ENCODE peak calls at places on chromosomes 7 and 10, in five cellular contexts. One of them, this sample, is unnamed.

GRCh38 chr7:158648787-158649186 is 55.8 kb downstream of the NCAPG2 start:
- DNase-seq in omental fat pad: no peak
- DNase-seq in GM12892: no peak
- DNase-seq in AG08396: no peak
- DNase-seq in astrocyte of the spinal cord: no peak
- DNase-seq in this sample: peak

GRCh38 chr10:56181607-56182006 is 179.5 kb downstream of the ZWINT start:
- DNase-seq in omental fat pad: no peak
- DNase-seq in GM12892: no peak
- DNase-seq in AG08396: no peak
- DNase-seq in astrocyte of the spinal cord: no peak
- DNase-seq in this sample: no peak

GRCh38 chr7:132404261-132404660 is 172.0 kb downstream of the PLXNA4 start:
- DNase-seq in omental fat pad: no peak
- DNase-seq in GM12892: no peak
- DNase-seq in AG08396: no peak
- DNase-seq in astrocyte of the spinal cord: no peak
- DNase-seq in this sample: no peak

GRCh38 chr7:65960351-65961074 is 21.5 kb downstream of the GUSB start:
- DNase-seq in omental fat pad: no peak
- DNase-seq in GM12892: no peak
- DNase-seq in AG08396: no peak
- DNase-seq in astrocyte of the spinal cord: no peak
- DNase-seq in this sample: no peak

GRCh38 chr7:98321301-98321700 is 39.8 kb downstream of the BRI3 start:
- DNase-seq in omental fat pad: no peak
- DNase-seq in GM12892: no peak
- DNase-seq in AG08396: no peak
- DNase-seq in astrocyte of the spinal cord: no peak
- DNase-seq in this sample: no peak

GRCh38 chr7:150406565-150407421 is 27.7 kb downstream of the ZNF775 start:
- DNase-seq in omental fat pad: no peak
- DNase-seq in GM12892: no peak
- DNase-seq in AG08396: peak
- DNase-seq in astrocyte of the spinal cord: no peak
- DNase-seq in this sample: no peak

GRCh38 chr10:80477813-80478212 is 23.7 kb downstream of the TSPAN14 start:
- DNase-seq in omental fat pad: peak
- DNase-seq in GM12892: no peak
- DNase-seq in AG08396: peak
- DNase-seq in astrocyte of the spinal cord: peak
- DNase-seq in this sample: peak

GRCh38 chr10:124576526-124577420 is 115.2 kb downstream of the LHPP start:
- DNase-seq in omental fat pad: no peak
- DNase-seq in GM12892: no peak
- DNase-seq in AG08396: no peak
- DNase-seq in astrocyte of the spinal cord: no peak
- DNase-seq in this sample: no peak

GRCh38 chr7:84701524-84702306 is 485.1 kb downstream of the SEMA3D start:
- DNase-seq in omental fat pad: no peak
- DNase-seq in GM12892: no peak
- DNase-seq in AG08396: peak
- DNase-seq in astrocyte of the spinal cord: peak
- DNase-seq in this sample: peak

GRCh38 chr10:131909929-131910328 is 9.1 kb downstream of the PPP2R2D start:
- DNase-seq in omental fat pad: no peak
- DNase-seq in GM12892: no peak
- DNase-seq in AG08396: no peak
- DNase-seq in astrocyte of the spinal cord: no peak
- DNase-seq in this sample: no peak

GRCh38 chr7:106598663-106599342 is 62.2 kb downstream of the CCDC71L start:
- DNase-seq in omental fat pad: no peak
- DNase-seq in GM12892: peak
- DNase-seq in AG08396: peak
- DNase-seq in astrocyte of the spinal cord: peak
- DNase-seq in this sample: peak

GRCh38 chr7:44884553-44885393 is 557 bp downstream of the PURB start:
- DNase-seq in omental fat pad: no peak
- DNase-seq in GM12892: no peak
- DNase-seq in AG08396: peak
- DNase-seq in astrocyte of the spinal cord: peak
- DNase-seq in this sample: peak

GRCh38 chr7:40437936-40438634 is 303.3 kb downstream of the SUGCT start:
- DNase-seq in omental fat pad: no peak
- DNase-seq in GM12892: no peak
- DNase-seq in AG08396: peak
- DNase-seq in astrocyte of the spinal cord: peak
- DNase-seq in this sample: peak

GRCh38 chr10:88702848-88703597 is 3.0 kb upstream of the LIPK start:
- DNase-seq in omental fat pad: no peak
- DNase-seq in GM12892: no peak
- DNase-seq in AG08396: no peak
- DNase-seq in astrocyte of the spinal cord: peak
- DNase-seq in this sample: no peak

GRCh38 chr10:79477456-79477855 is 32.0 kb upstream of the ZCCHC24 start:
- DNase-seq in omental fat pad: no peak
- DNase-seq in GM12892: no peak
- DNase-seq in AG08396: no peak
- DNase-seq in astrocyte of the spinal cord: no peak
- DNase-seq in this sample: no peak

GRCh38 chr10:29862926-29863614 is 196.3 kb downstream of the JCAD start:
- DNase-seq in omental fat pad: no peak
- DNase-seq in GM12892: no peak
- DNase-seq in AG08396: peak
- DNase-seq in astrocyte of the spinal cord: peak
- DNase-seq in this sample: peak

GRCh38 chr7:102287465-102288146 is 938 bp downstream of the SH2B2 start:
- DNase-seq in omental fat pad: no peak
- DNase-seq in GM12892: no peak
- DNase-seq in AG08396: peak
- DNase-seq in astrocyte of the spinal cord: peak
- DNase-seq in this sample: no peak

GRCh38 chr7:36301914-36302771 is 87.5 kb upstream of the ANLN start:
- DNase-seq in omental fat pad: no peak
- DNase-seq in GM12892: no peak
- DNase-seq in AG08396: no peak
- DNase-seq in astrocyte of the spinal cord: peak
- DNase-seq in this sample: peak

GRCh38 chr10:4353059-4353655 is 472.9 kb upstream of the AKR1E2 start:
- DNase-seq in omental fat pad: no peak
- DNase-seq in GM12892: no peak
- DNase-seq in AG08396: no peak
- DNase-seq in astrocyte of the spinal cord: peak
- DNase-seq in this sample: peak

GRCh38 chr10:17835688-17836087 is 26.5 kb downstream of the MRC1 start:
- DNase-seq in omental fat pad: no peak
- DNase-seq in GM12892: no peak
- DNase-seq in AG08396: peak
- DNase-seq in astrocyte of the spinal cord: peak
- DNase-seq in this sample: peak

GRCh38 chr7:98469088-98469487 is 68.2 kb upstream of the BAIAP2L1 start:
- DNase-seq in omental fat pad: no peak
- DNase-seq in GM12892: no peak
- DNase-seq in AG08396: no peak
- DNase-seq in astrocyte of the spinal cord: no peak
- DNase-seq in this sample: no peak

GRCh38 chr7:55048221-55048859 is 29.5 kb downstream of the EGFR start:
- DNase-seq in omental fat pad: no peak
- DNase-seq in GM12892: no peak
- DNase-seq in AG08396: no peak
- DNase-seq in astrocyte of the spinal cord: no peak
- DNase-seq in this sample: no peak

GRCh38 chr10:14971867-14972448 is 12.8 kb downstream of the MEIG1 start:
- DNase-seq in omental fat pad: no peak
- DNase-seq in GM12892: no peak
- DNase-seq in AG08396: no peak
- DNase-seq in astrocyte of the spinal cord: peak
- DNase-seq in this sample: peak

GRCh38 chr7:15424468-15424867 is 137.3 kb downstream of the AGMO start:
- DNase-seq in omental fat pad: no peak
- DNase-seq in GM12892: no peak
- DNase-seq in AG08396: peak
- DNase-seq in astrocyte of the spinal cord: peak
- DNase-seq in this sample: no peak

GRCh38 chr10:8056891-8057331 is 2.4 kb downstream of the GATA3 start:
- DNase-seq in omental fat pad: no peak
- DNase-seq in GM12892: no peak
- DNase-seq in AG08396: no peak
- DNase-seq in astrocyte of the spinal cord: no peak
- DNase-seq in this sample: no peak

GRCh38 chr10:70956029-70956759 is 67.8 kb upstream of the PCBD1 start:
- DNase-seq in omental fat pad: no peak
- DNase-seq in GM12892: no peak
- DNase-seq in AG08396: no peak
- DNase-seq in astrocyte of the spinal cord: no peak
- DNase-seq in this sample: no peak

GRCh38 chr10:71004676-71005075 is 116.3 kb upstream of the PCBD1 start:
- DNase-seq in omental fat pad: no peak
- DNase-seq in GM12892: no peak
- DNase-seq in AG08396: no peak
- DNase-seq in astrocyte of the spinal cord: no peak
- DNase-seq in this sample: no peak

GRCh38 chr10:34667177-34667576 is 147.9 kb downstream of the PARD3 start:
- DNase-seq in omental fat pad: no peak
- DNase-seq in GM12892: no peak
- DNase-seq in AG08396: no peak
- DNase-seq in astrocyte of the spinal cord: no peak
- DNase-seq in this sample: no peak